ENCODE peak calls at places on chromosomes 13 and 19, in five cellular contexts. I, K, S, H and P are unnamed samples.

GRCh38 chr13:57878291-57878690 is 246.7 kb downstream of the PCDH17 start:
- DNase-seq in I (no peak), K (no peak), S (no peak), H (no peak), P (no peak)

GRCh38 chr13:31276386-31276785 is 76.6 kb downstream of the B3GLCT start:
- DNase-seq in I (no peak), K (no peak), S (no peak), H (no peak), P (no peak)

GRCh38 chr13:47211106-47211505 is 314.3 kb upstream of the HTR2A start:
- DNase-seq in I (no peak), K (no peak), S (no peak), H (no peak), P (no peak)

GRCh38 chr19:11191273-11191755 is 6.0 kb downstream of the KANK2 start:
- DNase-seq in I (peak), K (peak), S (no peak), H (peak), P (no peak)

GRCh38 chr19:9940778-9941177 is 4.5 kb upstream of the OLFM2 start:
- DNase-seq in I (no peak), K (no peak), S (no peak), H (no peak), P (no peak)

GRCh38 chr13:43698743-43699142 is 88.0 kb downstream of the ENOX1 start:
- DNase-seq in I (peak), K (no peak), S (no peak), H (peak), P (peak)

GRCh38 chr13:113895436-113895835 is 31.6 kb upstream of the GAS6 start:
- DNase-seq in I (no peak), K (no peak), S (no peak), H (no peak), P (no peak)

GRCh38 chr19:30799854-30800755 is 427.9 kb downstream of the ZNF536 start:
- DNase-seq in I (no peak), K (peak), S (peak), H (no peak), P (peak)

GRCh38 chr19:47406711-47407416 is 12.5 kb downstream of the MEIS3 start:
- DNase-seq in I (no peak), K (no peak), S (no peak), H (no peak), P (no peak)

GRCh38 chr13:46211521-46212351 is at the start of gene LRRC63:
- DNase-seq in I (peak), K (peak), S (peak), H (peak), P (peak)

GRCh38 chr13:61204025-61204424 is 211.6 kb downstream of the PCDH20 start:
- DNase-seq in I (no peak), K (no peak), S (no peak), H (no peak), P (no peak)